ENCODE peak calls at places on chromosomes 7 and 10, in eight cellular contexts. One of them, this sample, is unnamed.

GRCh38 chr10:132387723-132388210 is 9.2 kb upstream of the PWWP2B start:
- ATAC-seq in heart left ventricle: peak; percentile 63
- ATAC-seq in SK-N-SH treated with all-trans-retinoic acid at 6 μM for 48 hours: peak; percentile 70
- ATAC-seq in heart right ventricle: peak; percentile 76
- ATAC-seq in Right ventricle myocardium superior: peak; percentile 78
- ATAC-seq in effector memory CD8-positive, alpha-beta T cell: peak; percentile 85
- ATAC-seq in activated naive CD4-positive, alpha-beta T cell treated with anti-CD3 and anti-CD28 coated beads, Interleukin-2, amount 50 U/mL, for 72 hours: peak; percentile 73
- ATAC-seq in Panc1: peak; percentile 64
- ATAC-seq in this sample: peak; percentile 54

GRCh38 chr7:80791509-80791929 is 127.3 kb downstream of the SEMA3C start:
- ATAC-seq in heart left ventricle: peak; percentile 68
- ATAC-seq in SK-N-SH treated with all-trans-retinoic acid at 6 μM for 48 hours: peak; percentile 65
- ATAC-seq in heart right ventricle: peak; percentile 90
- ATAC-seq in Right ventricle myocardium superior: peak; percentile 82
- ATAC-seq in effector memory CD8-positive, alpha-beta T cell: no peak
- ATAC-seq in activated naive CD4-positive, alpha-beta T cell treated with anti-CD3 and anti-CD28 coated beads, Interleukin-2, amount 50 U/mL, for 72 hours: no peak
- ATAC-seq in Panc1: no peak
- ATAC-seq in this sample: no peak

GRCh38 chr10:104450954-104451353 is 97.3 kb downstream of the CFAP58 start:
- ATAC-seq in heart left ventricle: no peak
- ATAC-seq in SK-N-SH treated with all-trans-retinoic acid at 6 μM for 48 hours: no peak
- ATAC-seq in heart right ventricle: no peak
- ATAC-seq in Right ventricle myocardium superior: no peak
- ATAC-seq in effector memory CD8-positive, alpha-beta T cell: no peak
- ATAC-seq in activated naive CD4-positive, alpha-beta T cell treated with anti-CD3 and anti-CD28 coated beads, Interleukin-2, amount 50 U/mL, for 72 hours: no peak
- ATAC-seq in Panc1: no peak
- ATAC-seq in this sample: no peak

GRCh38 chr10:19819419-19820033 is 3.3 kb downstream of the PLXDC2 start:
- ATAC-seq in heart left ventricle: no peak
- ATAC-seq in SK-N-SH treated with all-trans-retinoic acid at 6 μM for 48 hours: no peak
- ATAC-seq in heart right ventricle: no peak
- ATAC-seq in Right ventricle myocardium superior: no peak
- ATAC-seq in effector memory CD8-positive, alpha-beta T cell: no peak
- ATAC-seq in activated naive CD4-positive, alpha-beta T cell treated with anti-CD3 and anti-CD28 coated beads, Interleukin-2, amount 50 U/mL, for 72 hours: no peak
- ATAC-seq in Panc1: no peak
- ATAC-seq in this sample: no peak

GRCh38 chr7:117098457-117098856 is 145.2 kb downstream of the ST7 start:
- ATAC-seq in heart left ventricle: no peak
- ATAC-seq in SK-N-SH treated with all-trans-retinoic acid at 6 μM for 48 hours: peak; percentile 86
- ATAC-seq in heart right ventricle: no peak
- ATAC-seq in Right ventricle myocardium superior: no peak
- ATAC-seq in effector memory CD8-positive, alpha-beta T cell: no peak
- ATAC-seq in activated naive CD4-positive, alpha-beta T cell treated with anti-CD3 and anti-CD28 coated beads, Interleukin-2, amount 50 U/mL, for 72 hours: no peak
- ATAC-seq in Panc1: no peak
- ATAC-seq in this sample: peak; percentile 48

GRCh38 chr7:47813614-47814260 is 134.5 kb downstream of the PKD1L1 start:
- ATAC-seq in heart left ventricle: peak; percentile 52
- ATAC-seq in SK-N-SH treated with all-trans-retinoic acid at 6 μM for 48 hours: no peak
- ATAC-seq in heart right ventricle: peak; percentile 37
- ATAC-seq in Right ventricle myocardium superior: peak; percentile 60
- ATAC-seq in effector memory CD8-positive, alpha-beta T cell: no peak
- ATAC-seq in activated naive CD4-positive, alpha-beta T cell treated with anti-CD3 and anti-CD28 coated beads, Interleukin-2, amount 50 U/mL, for 72 hours: no peak
- ATAC-seq in Panc1: no peak
- ATAC-seq in this sample: no peak

GRCh38 chr10:3477683-3478082 is 305.1 kb upstream of the PITRM1 start:
- ATAC-seq in heart left ventricle: no peak
- ATAC-seq in SK-N-SH treated with all-trans-retinoic acid at 6 μM for 48 hours: no peak
- ATAC-seq in heart right ventricle: no peak
- ATAC-seq in Right ventricle myocardium superior: no peak
- ATAC-seq in effector memory CD8-positive, alpha-beta T cell: no peak
- ATAC-seq in activated naive CD4-positive, alpha-beta T cell treated with anti-CD3 and anti-CD28 coated beads, Interleukin-2, amount 50 U/mL, for 72 hours: peak; percentile 42
- ATAC-seq in Panc1: no peak
- ATAC-seq in this sample: peak; percentile 86

GRCh38 chr7:70072220-70072619 is 473.9 kb downstream of the AUTS2 start:
- ATAC-seq in heart left ventricle: peak; percentile 92
- ATAC-seq in SK-N-SH treated with all-trans-retinoic acid at 6 μM for 48 hours: peak; percentile 89
- ATAC-seq in heart right ventricle: peak; percentile 71
- ATAC-seq in Right ventricle myocardium superior: peak; percentile 85
- ATAC-seq in effector memory CD8-positive, alpha-beta T cell: no peak
- ATAC-seq in activated naive CD4-positive, alpha-beta T cell treated with anti-CD3 and anti-CD28 coated beads, Interleukin-2, amount 50 U/mL, for 72 hours: no peak
- ATAC-seq in Panc1: no peak
- ATAC-seq in this sample: no peak

GRCh38 chr10:126130291-126130710 is 233.9 kb downstream of the FANK1 start:
- ATAC-seq in heart left ventricle: peak; percentile 85
- ATAC-seq in SK-N-SH treated with all-trans-retinoic acid at 6 μM for 48 hours: no peak
- ATAC-seq in heart right ventricle: peak; percentile 71
- ATAC-seq in Right ventricle myocardium superior: peak; percentile 83
- ATAC-seq in effector memory CD8-positive, alpha-beta T cell: no peak
- ATAC-seq in activated naive CD4-positive, alpha-beta T cell treated with anti-CD3 and anti-CD28 coated beads, Interleukin-2, amount 50 U/mL, for 72 hours: no peak
- ATAC-seq in Panc1: no peak
- ATAC-seq in this sample: no peak

GRCh38 chr10:102801978-102802377 is 35.2 kb downstream of the CYP17A1 start:
- ATAC-seq in heart left ventricle: no peak
- ATAC-seq in SK-N-SH treated with all-trans-retinoic acid at 6 μM for 48 hours: no peak
- ATAC-seq in heart right ventricle: no peak
- ATAC-seq in Right ventricle myocardium superior: no peak
- ATAC-seq in effector memory CD8-positive, alpha-beta T cell: no peak
- ATAC-seq in activated naive CD4-positive, alpha-beta T cell treated with anti-CD3 and anti-CD28 coated beads, Interleukin-2, amount 50 U/mL, for 72 hours: no peak
- ATAC-seq in Panc1: no peak
- ATAC-seq in this sample: no peak

GRCh38 chr7:30562909-30563308 is 31.8 kb upstream of the GARS1 start:
- ATAC-seq in heart left ventricle: no peak
- ATAC-seq in SK-N-SH treated with all-trans-retinoic acid at 6 μM for 48 hours: no peak
- ATAC-seq in heart right ventricle: no peak
- ATAC-seq in Right ventricle myocardium superior: no peak
- ATAC-seq in effector memory CD8-positive, alpha-beta T cell: no peak
- ATAC-seq in activated naive CD4-positive, alpha-beta T cell treated with anti-CD3 and anti-CD28 coated beads, Interleukin-2, amount 50 U/mL, for 72 hours: no peak
- ATAC-seq in Panc1: no peak
- ATAC-seq in this sample: no peak

This sample was measured in activated T-helper 17 cell treated with anti-CD3 and anti-CD28 coated beads, Interleukin-2, amount 50 U/mL, for 72 hours.